ENCODE peak calls at places on chromosomes 11 and 22, in four cellular contexts. L is colonic mucosa, A is psoas muscle, B is H9. Z is an unnamed sample.

GRCh38 chr11:119888119-119888518 is 159.1 kb upstream of the NECTIN1 start:
- DNase-seq in L (no peak), A (no peak), B (no peak), Z (no peak)

GRCh38 chr11:105786766-105787165 is 176.9 kb downstream of the GRIA4 start:
- DNase-seq in L (no peak), A (no peak), B (no peak), Z (no peak)

GRCh38 chr22:38298312-38299000 is 18.8 kb downstream of the CSNK1E start:
- DNase-seq in L (no peak), A (peak; percentile 65), B (peak; percentile 74), Z (no peak)

GRCh38 chr11:124538019-124538418 is 5.4 kb downstream of the OR8B12 start:
- DNase-seq in L (no peak), A (no peak), B (no peak), Z (no peak)

GRCh38 chr11:1448166-1448825 is 38.3 kb downstream of the MOB2 start:
- DNase-seq in L (no peak), A (no peak), B (no peak), Z (no peak)

GRCh38 chr11:61000426-61000825 is 28.9 kb downstream of the CD6 start:
- DNase-seq in L (no peak), A (no peak), B (no peak), Z (no peak)

GRCh38 chr11:118842369-118842768 is 41.3 kb upstream of the CXCR5 start:
- DNase-seq in L (no peak), A (no peak), B (no peak), Z (no peak)

GRCh38 chr11:15800121-15800800 is 556.1 kb downstream of the SOX6 start:
- DNase-seq in L (peak; percentile 26), A (peak; percentile 54), B (no peak), Z (no peak)

GRCh38 chr11:12376259-12376971 is 956 bp upstream of the PARVA start:
- DNase-seq in L (peak; percentile 39), A (peak; percentile 72), B (no peak), Z (no peak)

GRCh38 chr11:94132152-94132558 is 3.5 kb downstream of the PANX1 start:
- DNase-seq in L (no peak), A (no peak), B (no peak), Z (no peak)

GRCh38 chr11:45182902-45183301 is 36.5 kb downstream of the PRDM11 start:
- DNase-seq in L (no peak), A (no peak), B (peak; percentile 52), Z (no peak)

GRCh38 chr11:57476223-57476882 is 16.0 kb downstream of the RTN4RL2 start:
- DNase-seq in L (peak; percentile 68), A (peak; percentile 79), B (peak; percentile 43), Z (no peak)

GRCh38 chr11:44364596-44364995 is 54.7 kb upstream of the ALX4 start:
- DNase-seq in L (no peak), A (no peak), B (no peak), Z (no peak)

GRCh38 chr22:29270475-29271271 is 2.6 kb downstream of the EWSR1 start:
- DNase-seq in L (no peak), A (no peak), B (no peak), Z (no peak)

GRCh38 chr11:84812351-84813083 is 814.6 kb downstream of the DLG2 start:
- DNase-seq in L (no peak), A (no peak), B (no peak), Z (no peak)

GRCh38 chr11:65718531-65718930 is 2.1 kb downstream of the RNASEH2C start:
- DNase-seq in L (no peak), A (no peak), B (no peak), Z (no peak)

GRCh38 chr22:31496735-31497146 is 405 bp downstream of the SFI1 start:
- DNase-seq in L (peak; percentile 54), A (peak; percentile 59), B (no peak), Z (peak; percentile 21)

GRCh38 chr11:49221112-49221511 is 12.7 kb upstream of the FOLH1 start:
- DNase-seq in L (no peak), A (no peak), B (no peak), Z (no peak)

GRCh38 chr11:35111171-35112055 is 27.6 kb upstream of the CD44 start:
- DNase-seq in L (peak; percentile 41), A (no peak), B (no peak), Z (no peak)

GRCh38 chr11:66600219-66600923 is 7.4 kb downstream of the CCS start:
- DNase-seq in L (no peak), A (no peak), B (no peak), Z (no peak)

GRCh38 chr11:46248270-46249102 is 29.0 kb upstream of the CREB3L1 start:
- DNase-seq in L (no peak), A (no peak), B (peak; percentile 68), Z (no peak)

GRCh38 chr11:117892651-117893050 is 16.2 kb upstream of the FXYD6 start:
- DNase-seq in L (no peak), A (peak; percentile 2), B (no peak), Z (no peak)

GRCh38 chr11:101817536-101817935 is 97.3 kb upstream of the CEP126 start:
- DNase-seq in L (no peak), A (no peak), B (no peak), Z (no peak)

GRCh38 chr11:134270250-134270714 is 5.9 kb upstream of the GLB1L3 start:
- DNase-seq in L (no peak), A (no peak), B (peak; percentile 40), Z (no peak)

GRCh38 chr11:78022397-78023396 is at the start of gene KCTD14:
- DNase-seq in L (peak; percentile 73), A (no peak), B (peak; percentile 86), Z (no peak)

GRCh38 chr22:23538502-23538860 is 41.6 kb downstream of the IGLL1 start:
- DNase-seq in L (no peak), A (no peak), B (peak; percentile 24), Z (no peak)

GRCh38 chr22:26045051-26045450 is 124.2 kb upstream of the SEZ6L start:
- DNase-seq in L (no peak), A (no peak), B (no peak), Z (no peak)

GRCh38 chr11:47180006-47180787 is 3.5 kb upstream of the ARFGAP2 start:
- DNase-seq in L (no peak), A (no peak), B (no peak), Z (no peak)

GRCh38 chr11:77213029-77213579 is 85.1 kb downstream of the MYO7A start:
- DNase-seq in L (no peak), A (no peak), B (no peak), Z (no peak)

DNA sequence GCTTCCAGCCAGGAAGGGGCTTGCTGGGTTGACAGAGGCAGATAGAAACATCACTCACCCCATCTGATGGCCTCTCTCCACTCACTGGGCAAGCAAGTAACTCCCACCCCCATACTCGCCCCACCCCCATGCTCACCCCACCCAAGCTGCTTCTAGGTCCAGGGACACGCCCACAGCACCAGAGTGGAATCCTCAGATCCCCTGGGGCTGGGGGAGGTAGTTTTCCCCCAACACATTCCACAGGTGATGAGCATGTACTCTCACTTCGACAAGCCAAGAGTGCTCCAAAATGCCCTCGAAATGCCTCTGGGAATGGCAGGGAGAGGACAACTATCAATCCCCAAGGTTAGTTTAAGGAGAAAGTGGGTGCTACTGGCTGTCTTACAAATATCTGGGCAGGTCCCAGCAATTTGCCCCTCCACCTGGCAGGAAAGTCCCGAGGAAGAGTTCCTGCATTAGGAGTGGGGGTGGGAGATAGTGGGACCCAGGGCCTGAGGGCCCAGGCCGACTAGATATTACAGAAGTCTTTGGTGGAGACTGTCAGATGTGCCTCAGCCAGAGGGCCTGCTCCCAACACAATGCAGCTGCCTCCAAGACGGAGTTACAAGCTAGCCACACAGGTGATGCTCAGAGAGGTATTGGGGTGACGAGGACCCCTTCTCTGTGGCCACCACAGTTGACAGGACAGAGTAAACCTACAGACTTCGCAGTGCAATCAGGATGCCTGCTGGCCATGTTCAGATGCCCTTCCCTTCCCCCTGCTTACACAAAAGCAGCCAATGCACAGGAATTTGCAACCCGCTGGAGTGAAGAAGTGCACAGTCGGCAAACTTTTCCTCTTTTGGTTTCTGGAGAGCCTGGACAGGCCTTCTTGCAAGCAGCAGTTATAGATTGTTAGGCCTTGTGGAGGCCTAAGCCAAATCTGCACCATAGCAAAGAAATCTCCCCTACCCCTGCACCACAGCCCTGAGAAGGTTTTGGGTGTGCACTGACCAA is 2.9 kb upstream of the LMO1 start:
- DNase-seq in L (no peak), A (no peak), B (peak; percentile 19), Z (no peak)
- H3K4me1 ChIP-seq in L (peaks cover 5% of the 10 kb centered on the region), A (peaks cover 10% of the 10 kb centered on the region), B (no peaks in the 10 kb centered on the region), Z (peaks cover 11% of the 10 kb centered on the region)

GRCh38 chr11:63687845-63688244 is 6.5 kb downstream of the RTN3 start:
- DNase-seq in L (no peak), A (no peak), B (no peak), Z (no peak)
- H3K4me1 ChIP-seq in L (no peaks in the 10 kb centered on the region), A (peaks cover 71% of the 10 kb centered on the region), B (no peaks in the 10 kb centered on the region), Z (peaks cover 8% of the 10 kb centered on the region)

DNA sequence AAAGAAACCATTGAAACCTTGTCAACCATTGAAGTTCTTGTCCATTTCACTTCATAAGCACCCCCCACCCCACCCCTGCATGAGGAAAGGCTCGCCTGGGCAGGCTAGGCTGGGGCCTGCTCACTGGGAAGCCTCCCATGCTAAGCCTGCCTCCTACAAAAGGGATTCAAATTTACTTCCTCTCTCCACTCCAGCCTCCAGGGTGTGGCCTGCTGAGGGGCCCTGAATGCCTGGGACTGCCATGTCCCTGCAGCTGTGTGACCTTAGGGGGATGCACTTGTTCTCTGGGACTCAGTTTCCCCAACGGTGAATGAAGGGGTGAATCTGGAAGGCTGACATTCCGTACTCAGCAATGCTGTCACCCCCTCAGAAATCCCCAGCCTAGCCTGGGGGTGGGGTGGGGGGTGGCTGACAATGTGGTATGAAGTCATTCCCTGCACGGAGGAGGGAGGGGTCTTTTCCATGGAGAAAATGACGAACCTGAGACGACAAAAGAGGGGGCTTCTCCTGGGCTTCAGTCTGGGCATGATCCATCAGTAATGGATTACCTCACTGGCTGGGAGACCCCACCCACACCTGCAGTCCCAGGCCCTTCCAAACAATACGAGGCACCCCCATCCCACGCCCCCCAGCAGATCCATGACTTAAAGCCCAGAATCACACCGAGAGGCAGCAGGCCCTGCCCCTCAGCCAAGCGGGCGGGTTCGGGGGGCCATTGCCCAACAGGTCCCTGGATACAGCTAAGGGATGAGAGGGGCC is 1.1 kb downstream of the KIAA0930 start:
- DNase-seq in L (no peak), A (peak; percentile 48), B (no peak), Z (no peak)
- H3K4me1 ChIP-seq in L (no peaks in the 10 kb centered on the region), A (no peaks in the 10 kb centered on the region), B (no peaks in the 10 kb centered on the region), Z (peaks cover 39% of the 10 kb centered on the region)

GRCh38 chr22:50516891-50517290 is 8.5 kb downstream of the SCO2 start:
- DNase-seq in L (no peak), A (no peak), B (no peak), Z (no peak)

GRCh38 chr22:50517495-50518260 is 7.7 kb downstream of the SCO2 start:
- DNase-seq in L (no peak), A (no peak), B (no peak), Z (no peak)

GRCh38 chr22:50516068-50516467 is 8.0 kb downstream of the NCAPH2 start:
- DNase-seq in L (no peak), A (no peak), B (no peak), Z (no peak)

GRCh38 chr22:50508897-50509296 is 873 bp downstream of the NCAPH2 start:
- DNase-seq in L (no peak), A (no peak), B (no peak), Z (no peak)

DNA sequence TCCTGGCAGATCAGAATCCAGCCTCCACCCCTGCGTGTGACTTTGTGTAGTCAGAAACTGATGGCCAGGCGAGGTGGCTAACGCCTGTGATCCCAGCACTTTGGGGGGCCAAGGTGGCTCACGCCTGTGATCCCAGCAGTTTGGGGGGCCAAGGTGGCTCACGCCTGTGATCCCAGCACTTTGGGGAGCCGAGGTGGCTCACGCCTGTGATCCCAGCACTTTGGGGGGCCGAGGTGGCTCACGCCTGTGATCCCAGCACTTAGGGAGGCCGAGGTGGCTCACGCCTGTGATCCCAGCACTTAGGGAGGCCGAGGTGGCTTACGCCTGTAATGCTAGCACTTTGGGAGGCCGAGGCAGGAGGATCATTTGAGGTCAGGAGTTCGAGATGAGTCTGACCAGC is 5.2 kb downstream of the NCAPH2 start:
- DNase-seq in L (no peak), A (no peak), B (no peak), Z (no peak)
- H3K4me1 ChIP-seq in L (peaks cover 5% of the 10 kb centered on the region), A (peaks cover 10% of the 10 kb centered on the region), B (no peaks in the 10 kb centered on the region), Z (peaks cover 10% of the 10 kb centered on the region)

GRCh38 chr22:27215826-27216320 is 558.5 kb downstream of the MIAT start:
- DNase-seq in L (no peak), A (no peak), B (peak; percentile 14), Z (no peak)
- H3K4me1 ChIP-seq in L (no peaks in the 10 kb centered on the region), A (no peaks in the 10 kb centered on the region), B (no peaks in the 10 kb centered on the region), Z (no peaks in the 10 kb centered on the region)

Z was measured in CD8-positive, alpha-beta T cell.